ENCODE peak calls at places on chromosomes 7 and 10, in six cellular contexts. M, V, O, L, F and Z are unnamed samples.

GRCh38 chr7:30596043-30596641 is 1.5 kb downstream of the GARS1 start:
- DNase-seq in L (peak), V (no peak), F (no peak), M (no peak), O (peak), Z (no peak)

GRCh38 chr7:92904292-92905131 is 68.1 kb upstream of the CDK6 start:
- DNase-seq in O (no peak), F (no peak), M (no peak), L (no peak), V (no peak), Z (no peak)

GRCh38 chr10:25125151-25125550 is 49.6 kb upstream of the GPR158 start:
- DNase-seq in V (no peak), M (no peak), L (peak), F (no peak), O (no peak), Z (no peak)

GRCh38 chr10:4434105-4434504 is 391.9 kb upstream of the AKR1E2 start:
- DNase-seq in V (no peak), M (no peak), O (no peak), L (no peak), F (no peak), Z (no peak)

GRCh38 chr10:13337827-13338196 is 10.3 kb downstream of the SEPHS1 start:
- DNase-seq in L (no peak), V (no peak), F (no peak), M (no peak), O (no peak), Z (no peak)

GRCh38 chr7:73504920-73505319 is 17.2 kb downstream of the BAZ1B start:
- DNase-seq in M (no peak), F (no peak), O (no peak), L (no peak), V (no peak), Z (no peak)

GRCh38 chr7:18890134-18890533 is 227.3 kb downstream of the TWIST1 start:
- DNase-seq in F (no peak), L (no peak), M (no peak), O (no peak), V (no peak), Z (no peak)

GRCh38 chr7:39700165-39700564 is 76.8 kb downstream of the RALA start:
- DNase-seq in F (no peak), V (no peak), L (no peak), O (no peak), M (no peak), Z (no peak)

GRCh38 chr10:116866987-116867595 is 17.8 kb downstream of the ENO4 start:
- DNase-seq in O (no peak), F (no peak), L (no peak), M (no peak), V (no peak), Z (no peak)

GRCh38 chr10:71999360-72000072 is 35.3 kb downstream of the CHST3 start:
- DNase-seq in M (peak), F (peak), V (no peak), L (peak), O (no peak), Z (peak)

GRCh38 chr10:27104919-27105318 is 4.6 kb upstream of the ANKRD26 start:
- DNase-seq in L (no peak), O (no peak), M (no peak), V (no peak), F (no peak), Z (no peak)

GRCh38 chr7:28958235-28958945 is at the start of gene TRIL:
- DNase-seq in L (peak), O (no peak), F (peak), V (no peak), M (peak), Z (peak)

GRCh38 chr10:30748152-30748845 is 118.7 kb upstream of the LYZL2 start:
- DNase-seq in V (no peak), F (no peak), O (no peak), M (no peak), L (no peak), Z (no peak)

GRCh38 chr7:135827391-135827790 is 78.8 kb upstream of the FAM180A start:
- DNase-seq in L (no peak), F (no peak), V (no peak), M (no peak), O (no peak), Z (no peak)

GRCh38 chr7:55250313-55250712 is 114.8 kb upstream of the LANCL2 start:
- DNase-seq in M (no peak), O (no peak), F (no peak), V (no peak), L (peak), Z (no peak)

GRCh38 chr10:125991009-125991788 is 94.8 kb downstream of the FANK1 start:
- DNase-seq in F (no peak), L (no peak), M (no peak), V (no peak), O (no peak), Z (no peak)

GRCh38 chr7:150620617-150621371 is 11.4 kb downstream of the GIMAP6 start:
- DNase-seq in O (no peak), F (no peak), V (no peak), L (no peak), M (no peak), Z (no peak)

GRCh38 chr10:33195608-33196376 is 138.7 kb downstream of the NRP1 start:
- DNase-seq in V (no peak), M (no peak), L (no peak), O (no peak), F (no peak), Z (no peak)

GRCh38 chr7:22156205-22156604 is 200.7 kb downstream of the RAPGEF5 start:
- DNase-seq in L (no peak), M (no peak), V (no peak), O (no peak), F (no peak), Z (no peak)

GRCh38 chr7:149414745-149415390 is 46.0 kb downstream of the ZNF777 start:
- DNase-seq in V (no peak), F (peak), O (no peak), L (peak), M (peak), Z (peak)

GRCh38 chr10:62082270-62082669 is 180.8 kb downstream of the ARID5B start:
- DNase-seq in V (no peak), O (no peak), L (no peak), M (no peak), F (no peak), Z (no peak)

GRCh38 chr7:145082366-145083240 is 246.8 kb upstream of the TPK1 start:
- DNase-seq in M (no peak), L (no peak), F (no peak), O (peak), V (no peak), Z (no peak)

GRCh38 chr7:22016547-22016946 is 70.8 kb upstream of the CDCA7L start:
- DNase-seq in M (no peak), L (peak), F (no peak), O (peak), V (no peak), Z (no peak)

GRCh38 chr10:97888641-97889262 is 39.1 kb downstream of the GOLGA7B start:
- DNase-seq in V (no peak), F (no peak), L (peak), O (no peak), M (no peak), Z (peak)

GRCh38 chr10:98790817-98791216 is 344.1 kb upstream of the HPS1 start:
- DNase-seq in L (peak), F (no peak), O (peak), M (no peak), V (no peak), Z (no peak)

GRCh38 chr7:27840314-27840713 is 100.4 kb downstream of the TAX1BP1 start:
- DNase-seq in F (no peak), M (no peak), O (no peak), L (no peak), V (no peak), Z (no peak)

GRCh38 chr7:155761162-155761561 is 51.1 kb downstream of the SHH start:
- DNase-seq in L (no peak), V (no peak), M (no peak), F (no peak), O (no peak), Z (no peak)

GRCh38 chr10:122999347-122999746 is 9.2 kb downstream of the IKZF5 start:
- DNase-seq in F (no peak), M (no peak), V (no peak), O (no peak), L (no peak), Z (no peak)

GRCh38 chr7:73978681-73979563 is 49.1 kb upstream of the ELN start:
- DNase-seq in L (peak), O (peak), F (peak), M (no peak), V (no peak), Z (no peak)

GRCh38 chr10:32963102-32963501 is 5.1 kb upstream of the ITGB1 start:
- DNase-seq in F (no peak), L (no peak), M (no peak), O (no peak), V (no peak), Z (no peak)

GRCh38 chr10:112203328-112204076 is 19.9 kb upstream of the GPAM start:
- DNase-seq in L (no peak), F (no peak), V (no peak), O (no peak), M (no peak), Z (no peak)

GRCh38 chr10:99497343-99498025 is 35.3 kb upstream of the NKX2-3 start:
- DNase-seq in M (no peak), V (no peak), F (no peak), O (no peak), L (no peak), Z (no peak)

GRCh38 chr7:34453150-34453549 is 204.9 kb upstream of the NPSR1 start:
- DNase-seq in L (no peak), V (no peak), O (no peak), F (no peak), M (no peak), Z (no peak)

GRCh38 chr10:115092555-115093285 is 445 bp upstream of the ATRNL1 start:
- DNase-seq in L (peak), O (no peak), V (no peak), F (peak), M (no peak), Z (peak)

GRCh38 chr7:25906003-25906402 is 246.0 kb upstream of the NFE2L3 start:
- DNase-seq in M (no peak), L (no peak), V (no peak), O (no peak), F (no peak), Z (no peak)

GRCh38 chr7:132392713-132393112 is 183.6 kb downstream of the PLXNA4 start:
- DNase-seq in L (no peak), M (no peak), O (no peak), F (no peak), V (no peak), Z (no peak)

GRCh38 chr7:132390705-132391104 is 185.6 kb downstream of the PLXNA4 start:
- DNase-seq in O (no peak), M (no peak), L (no peak), V (no peak), F (no peak), Z (no peak)

GRCh38 chr7:132393789-132394261 is 182.4 kb downstream of the PLXNA4 start:
- DNase-seq in O (no peak), F (peak), L (no peak), M (peak), V (no peak), Z (peak)

GRCh38 chr7:132395375-132395774 is 180.9 kb downstream of the PLXNA4 start:
- DNase-seq in V (no peak), F (no peak), L (no peak), M (no peak), O (no peak), Z (no peak)

DNA sequence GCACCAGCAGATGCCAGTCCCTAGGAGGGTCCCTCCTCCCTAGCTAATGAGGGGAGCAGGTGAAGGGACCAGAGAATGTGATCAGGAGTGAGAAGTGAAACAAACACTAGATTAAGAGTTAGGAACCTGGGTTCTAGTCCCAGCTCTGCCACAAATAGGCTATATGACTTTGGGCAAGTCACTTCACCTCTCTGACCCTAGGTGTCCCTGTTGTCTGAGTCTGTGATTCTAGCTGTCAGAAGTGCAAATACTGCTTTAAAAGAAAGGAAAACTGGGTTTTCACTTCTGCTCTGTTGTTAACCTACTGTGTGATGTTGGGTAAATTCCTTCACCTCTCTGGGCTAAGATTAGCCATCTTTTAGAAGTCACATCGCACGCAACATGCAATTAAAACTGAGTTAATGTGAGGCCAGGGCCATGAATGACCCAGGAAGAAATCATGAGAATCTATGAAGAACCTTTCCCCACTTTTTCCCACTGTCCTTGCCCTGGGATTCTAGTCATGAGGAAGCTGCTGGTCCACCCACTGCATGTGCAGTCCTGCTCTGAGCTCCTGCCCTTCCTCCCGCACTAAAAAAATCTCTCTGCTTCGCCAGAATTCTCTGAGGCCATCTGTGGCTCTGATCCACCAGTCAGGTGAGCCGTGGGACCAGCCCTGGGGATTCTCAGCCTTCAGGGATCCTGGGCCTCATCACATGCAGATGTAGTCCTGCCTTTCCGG is 181.8 kb downstream of the PLXNA4 start:
- DNase-seq in L (no peak), V (no peak), M (no peak), O (peak), F (no peak), Z (no peak)
- TF ChIP-seq CTCF in L (peak), V (no peak), M (peak), O (peak), F (peak), Z (no peak)

DNA sequence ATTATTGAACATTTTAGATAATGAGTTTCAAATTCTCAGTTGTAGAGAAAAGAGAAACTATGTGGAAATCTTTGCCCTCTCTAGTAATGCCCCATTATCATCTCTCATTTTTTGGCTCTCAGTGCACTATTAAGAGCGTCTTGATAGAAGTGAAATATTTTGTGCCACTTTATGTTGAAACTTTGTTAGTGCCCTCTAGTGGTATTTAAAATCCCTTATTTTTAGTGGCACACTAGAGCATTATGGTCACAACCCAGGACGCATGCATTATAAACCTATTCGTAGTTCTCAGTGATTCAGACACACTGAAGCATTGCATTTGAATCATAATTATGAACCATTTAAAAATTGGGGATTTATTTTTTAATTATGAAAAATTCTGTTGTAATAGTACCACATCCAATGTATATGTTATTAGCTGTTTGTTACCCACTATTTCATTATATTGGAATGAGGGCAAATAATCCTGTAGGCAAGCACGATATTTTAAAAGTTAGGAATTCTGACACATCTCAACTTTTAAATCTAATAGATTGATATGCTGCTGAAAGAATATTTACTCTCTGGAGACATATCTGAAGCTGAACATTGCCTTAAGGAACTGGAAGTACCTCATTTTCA is 21.9 kb downstream of the PDCD4 start:
- DNase-seq in F (no peak), V (no peak), O (peak), M (no peak), L (peak), Z (no peak)
- TF ChIP-seq CTCF in F (peak), V (peak), O (peak), M (peak), L (peak), Z (peak)

DNA sequence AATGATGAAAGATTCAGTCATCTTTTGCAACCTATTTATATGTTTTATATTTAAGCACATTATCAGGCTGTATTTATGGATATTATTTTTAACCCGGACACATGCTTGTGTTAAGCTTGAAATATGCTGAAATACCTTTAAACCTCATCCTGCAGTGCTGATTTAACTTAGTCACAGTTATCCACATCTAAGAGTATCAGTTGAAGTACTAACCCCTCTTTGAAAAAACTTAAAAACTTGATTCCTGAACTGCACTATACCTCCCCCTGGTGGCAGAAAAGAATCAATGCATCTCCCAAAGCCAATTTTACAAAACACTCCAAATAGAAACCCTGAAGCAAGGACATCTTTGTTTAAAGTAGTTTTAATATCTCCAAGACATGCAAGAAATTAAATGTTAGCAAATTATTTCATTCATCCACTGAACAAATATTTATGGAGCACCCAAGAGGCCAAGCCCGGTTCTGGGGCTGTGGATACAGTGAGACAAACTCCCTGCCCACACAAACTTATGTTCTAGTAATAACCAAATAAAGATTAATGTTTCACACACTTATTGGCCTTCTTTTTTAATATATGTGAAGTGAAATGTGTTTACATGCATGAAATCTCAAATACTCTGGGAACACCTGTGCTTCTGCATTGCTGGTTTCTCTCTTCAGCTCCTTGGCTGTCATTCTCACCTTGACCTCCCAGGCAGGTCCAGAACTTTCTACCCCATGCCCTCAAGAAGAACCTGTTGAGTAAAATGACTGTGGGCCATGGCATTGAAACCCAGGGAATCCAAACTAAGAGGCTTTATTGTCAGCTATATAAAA is 44.0 kb downstream of the SVIL start:
- DNase-seq in O (peak), L (peak), F (no peak), V (no peak), M (no peak), Z (no peak)
- TF ChIP-seq CTCF in O (peak), L (peak), F (peak), V (peak), M (peak), Z (peak)

GRCh38 chr10:70320751-70321150 is 36.9 kb upstream of the NPFFR1 start:
- DNase-seq in M (no peak), V (no peak), F (peak), L (no peak), O (no peak), Z (no peak)
- TF ChIP-seq CTCF in M (no peak), V (no peak), F (no peak), L (no peak), O (no peak), Z (no peak)

GRCh38 chr7:116212859-116213258 is 2.5 kb downstream of the TES start:
- DNase-seq in L (no peak), F (no peak), O (no peak), V (no peak), M (no peak), Z (no peak)

GRCh38 chr7:116215550-116215949 is 5.2 kb downstream of the TES start:
- DNase-seq in M (no peak), O (no peak), L (no peak), F (no peak), V (no peak), Z (no peak)

GRCh38 chr7:116213361-116214155 is 3.2 kb downstream of the TES start:
- DNase-seq in M (no peak), O (no peak), V (no peak), F (peak), L (no peak), Z (no peak)

GRCh38 chr7:116216956-116217570 is 6.7 kb downstream of the TES start:
- DNase-seq in O (no peak), M (no peak), F (no peak), L (no peak), V (no peak), Z (no peak)

DNA sequence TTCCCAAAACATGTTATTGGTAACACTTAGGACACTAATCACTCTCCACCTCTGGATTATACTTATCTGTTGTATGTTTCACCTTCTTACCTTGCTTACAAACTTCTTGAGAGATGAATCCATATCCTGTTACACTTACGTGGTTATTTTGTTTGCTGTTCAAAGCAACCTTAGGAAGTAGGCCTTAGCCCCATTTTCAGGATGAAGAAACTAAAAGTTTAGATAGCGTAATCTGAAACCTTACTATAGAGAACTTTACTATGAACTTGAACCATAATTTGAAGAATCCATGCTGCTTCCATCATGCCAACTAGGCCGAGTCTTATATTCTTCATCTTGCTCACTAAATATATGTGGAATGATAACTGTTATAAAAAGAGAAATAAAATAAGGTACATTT is 4.6 kb downstream of the TES start:
- DNase-seq in V (no peak), O (no peak), F (no peak), M (no peak), L (no peak), Z (no peak)
- TF ChIP-seq CTCF in V (no peak), O (no peak), F (no peak), M (no peak), L (no peak), Z (no peak)

GRCh38 chr10:100745882-100746412 is 565 bp downstream of the PAX2 start:
- DNase-seq in V (no peak), L (peak), O (no peak), F (no peak), M (no peak), Z (no peak)
- TF ChIP-seq CTCF in V (no peak), L (peak), O (no peak), F (no peak), M (no peak), Z (no peak)

GRCh38 chr10:89275383-89275782 is 23.8 kb upstream of the LIPA start:
- DNase-seq in O (no peak), V (no peak), M (no peak), L (no peak), F (no peak), Z (no peak)
- TF ChIP-seq CTCF in O (no peak), V (no peak), M (no peak), L (no peak), F (no peak), Z (no peak)

GRCh38 chr7:38541440-38541839 is 89.7 kb downstream of the AMPH start:
- DNase-seq in V (no peak), O (no peak), F (no peak), L (no peak), M (no peak), Z (no peak)
- TF ChIP-seq CTCF in V (no peak), O (no peak), F (no peak), L (no peak), M (no peak), Z (no peak)